ENCODE peak calls at places on chromosomes 2 and 18, in four cellular contexts. One of them, this sample, is unnamed.

GRCh38 chr2:240557808-240558207 is at the start of gene ANKMY1:
- DNase-seq in NT2/D1: peak
- DNase-seq in GM12878: no peak
- DNase-seq in HepG2: no peak
- DNase-seq in this sample: no peak

GRCh38 chr2:223725494-223725893 is 111.9 kb downstream of the AP1S3 start:
- DNase-seq in NT2/D1: peak
- DNase-seq in GM12878: no peak
- DNase-seq in HepG2: peak
- DNase-seq in this sample: peak

GRCh38 chr2:190862067-190862466 is 18.6 kb upstream of the GLS start:
- DNase-seq in NT2/D1: no peak
- DNase-seq in GM12878: no peak
- DNase-seq in HepG2: no peak
- DNase-seq in this sample: no peak

GRCh38 chr2:176668879-176669395 is 399.7 kb downstream of the MTX2 start:
- DNase-seq in NT2/D1: no peak
- DNase-seq in GM12878: no peak
- DNase-seq in HepG2: no peak
- DNase-seq in this sample: no peak

GRCh38 chr2:18750662-18751554 is 161.5 kb upstream of the NT5C1B start:
- DNase-seq in NT2/D1: no peak
- DNase-seq in GM12878: no peak
- DNase-seq in HepG2: no peak
- DNase-seq in this sample: no peak

GRCh38 chr18:10985689-10986088 is 163.7 kb downstream of the PIEZO2 start:
- DNase-seq in NT2/D1: no peak
- DNase-seq in GM12878: no peak
- DNase-seq in HepG2: no peak
- DNase-seq in this sample: no peak

GRCh38 chr2:42974697-42975357 is 182.4 kb upstream of the HAAO start:
- DNase-seq in NT2/D1: peak
- DNase-seq in GM12878: no peak
- DNase-seq in HepG2: peak
- DNase-seq in this sample: peak

GRCh38 chr2:237132799-237133198 is 47.1 kb downstream of the COPS8 start:
- DNase-seq in NT2/D1: peak
- DNase-seq in GM12878: no peak
- DNase-seq in HepG2: peak
- DNase-seq in this sample: peak

GRCh38 chr2:219010162-219010756 is 17.0 kb upstream of the CRYBA2 start:
- DNase-seq in NT2/D1: no peak
- DNase-seq in GM12878: no peak
- DNase-seq in HepG2: peak
- DNase-seq in this sample: no peak

GRCh38 chr2:23366720-23367119 is 18.3 kb upstream of the KLHL29 start:
- DNase-seq in NT2/D1: no peak
- DNase-seq in GM12878: no peak
- DNase-seq in HepG2: no peak
- DNase-seq in this sample: no peak

DNA sequence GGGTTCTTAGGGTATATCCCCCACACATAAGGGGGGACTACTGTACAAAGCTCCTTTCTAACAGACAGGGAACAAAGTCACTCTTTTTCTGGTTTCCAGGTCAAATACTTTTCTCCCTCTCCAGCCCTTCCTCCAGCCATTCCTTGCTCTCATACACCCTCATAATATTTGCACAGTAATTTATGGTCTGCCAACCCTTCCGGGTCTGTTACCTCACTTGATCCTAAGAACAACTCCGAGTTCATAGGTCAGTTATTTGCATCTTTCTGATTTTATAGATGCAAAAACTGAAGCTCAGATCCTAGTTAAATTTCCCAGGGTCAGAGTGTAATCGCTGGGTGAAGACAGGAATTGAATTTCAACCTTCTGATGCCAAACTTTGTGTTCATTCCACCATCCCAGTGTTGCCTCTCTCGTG is 14.8 kb upstream of the MATN3 start:
- DNase-seq in NT2/D1: no peak
- DNase-seq in GM12878: no peak
- DNase-seq in HepG2: peak
- DNase-seq in this sample: no peak
- TF ChIP-seq SUZ12 in NT2/D1: no peak
- TF ChIP-seq SUZ12 in GM12878: no peak
- TF ChIP-seq SUZ12 in HepG2: no peak
- TF ChIP-seq SUZ12 in this sample: no peak

DNA sequence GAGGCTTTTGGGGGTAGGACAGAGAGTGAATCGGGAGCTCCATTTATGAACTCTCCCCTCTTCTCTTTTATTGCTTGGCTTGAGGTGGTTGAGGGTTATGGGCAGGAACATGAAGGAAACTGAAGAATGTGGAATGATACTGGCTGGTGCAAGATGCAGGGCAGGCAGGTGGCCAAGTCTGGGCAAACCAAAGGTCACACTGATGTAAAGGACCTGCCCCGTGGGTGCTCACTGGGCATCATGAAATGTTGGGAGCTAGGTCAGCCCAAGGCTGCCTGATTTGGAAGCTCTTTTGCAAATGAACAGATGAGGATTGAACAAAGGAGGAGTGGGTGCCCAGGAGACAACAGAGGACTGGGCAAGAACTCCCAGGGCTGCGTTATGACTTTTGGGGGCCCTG is 328.9 kb downstream of the CLIP4 start:
- DNase-seq in NT2/D1: no peak
- DNase-seq in GM12878: no peak
- DNase-seq in HepG2: no peak
- DNase-seq in this sample: no peak
- H3K4me3 ChIP-seq in NT2/D1: no peak
- H3K4me3 ChIP-seq in GM12878: no peak
- H3K4me3 ChIP-seq in HepG2: no peak
- H3K4me3 ChIP-seq in this sample: no peak

GRCh38 chr2:100200985-100201384 is 58.6 kb upstream of the AFF3 start:
- DNase-seq in NT2/D1: no peak
- DNase-seq in GM12878: no peak
- DNase-seq in HepG2: no peak
- DNase-seq in this sample: no peak
- TF ChIP-seq SUZ12 in NT2/D1: no peak
- TF ChIP-seq SUZ12 in GM12878: no peak
- TF ChIP-seq SUZ12 in HepG2: no peak
- TF ChIP-seq SUZ12 in this sample: no peak

GRCh38 chr18:74410441-74410992 is 46.6 kb downstream of the DIPK1C start:
- DNase-seq in NT2/D1: no peak
- DNase-seq in GM12878: no peak
- DNase-seq in HepG2: no peak
- DNase-seq in this sample: no peak
- H3K4me3 ChIP-seq in NT2/D1: no peak
- H3K4me3 ChIP-seq in GM12878: no peak
- H3K4me3 ChIP-seq in HepG2: no peak
- H3K4me3 ChIP-seq in this sample: no peak

GRCh38 chr18:23932385-23933067 is 82.0 kb upstream of the TTC39C start:
- DNase-seq in NT2/D1: no peak
- DNase-seq in GM12878: no peak
- DNase-seq in HepG2: no peak
- DNase-seq in this sample: no peak

GRCh38 chr18:23934252-23934651 is 80.3 kb upstream of the TTC39C start:
- DNase-seq in NT2/D1: no peak
- DNase-seq in GM12878: no peak
- DNase-seq in HepG2: no peak
- DNase-seq in this sample: no peak

GRCh38 chr18:23935804-23936203 is 78.8 kb upstream of the TTC39C start:
- DNase-seq in NT2/D1: no peak
- DNase-seq in GM12878: no peak
- DNase-seq in HepG2: no peak
- DNase-seq in this sample: no peak

GRCh38 chr18:23934863-23935262 is 79.7 kb upstream of the TTC39C start:
- DNase-seq in NT2/D1: no peak
- DNase-seq in GM12878: no peak
- DNase-seq in HepG2: no peak
- DNase-seq in this sample: no peak

DNA sequence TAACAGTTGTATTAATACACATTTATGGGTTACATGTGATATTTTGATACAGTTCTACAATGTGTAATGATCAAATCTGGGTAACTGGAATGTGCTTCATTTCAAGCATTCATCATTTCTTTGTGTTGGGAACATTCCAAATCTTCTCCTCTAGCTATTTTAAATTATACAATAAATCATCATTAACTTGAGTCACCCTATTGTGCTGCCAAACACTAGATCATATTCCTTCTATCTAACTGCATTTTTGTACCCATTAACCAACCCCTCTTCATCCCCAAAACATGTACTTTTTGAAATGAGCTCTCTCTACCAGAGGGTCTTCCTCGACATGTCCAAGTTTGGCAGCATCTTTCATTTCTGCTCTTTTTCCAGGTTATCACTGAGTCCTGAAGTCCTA is 81.1 kb upstream of the TTC39C start:
- DNase-seq in NT2/D1: no peak
- DNase-seq in GM12878: no peak
- DNase-seq in HepG2: no peak
- DNase-seq in this sample: no peak
- TF ChIP-seq SUZ12 in NT2/D1: no peak
- TF ChIP-seq SUZ12 in GM12878: no peak
- TF ChIP-seq SUZ12 in HepG2: no peak
- TF ChIP-seq SUZ12 in this sample: no peak

GRCh38 chr2:149422337-149422990 is 92.1 kb downstream of the LYPD6 start:
- DNase-seq in NT2/D1: no peak
- DNase-seq in GM12878: no peak
- DNase-seq in HepG2: no peak
- DNase-seq in this sample: no peak
- H3K4me3 ChIP-seq in NT2/D1: no peak
- H3K4me3 ChIP-seq in GM12878: no peak
- H3K4me3 ChIP-seq in HepG2: no peak
- H3K4me3 ChIP-seq in this sample: no peak

GRCh38 chr18:47606526-47606925 is 323.9 kb downstream of the SMAD2 start:
- DNase-seq in NT2/D1: no peak
- DNase-seq in GM12878: no peak
- DNase-seq in HepG2: no peak
- DNase-seq in this sample: no peak
- TF ChIP-seq SUZ12 in NT2/D1: no peak
- TF ChIP-seq SUZ12 in GM12878: no peak
- TF ChIP-seq SUZ12 in HepG2: no peak
- TF ChIP-seq SUZ12 in this sample: no peak

DNA sequence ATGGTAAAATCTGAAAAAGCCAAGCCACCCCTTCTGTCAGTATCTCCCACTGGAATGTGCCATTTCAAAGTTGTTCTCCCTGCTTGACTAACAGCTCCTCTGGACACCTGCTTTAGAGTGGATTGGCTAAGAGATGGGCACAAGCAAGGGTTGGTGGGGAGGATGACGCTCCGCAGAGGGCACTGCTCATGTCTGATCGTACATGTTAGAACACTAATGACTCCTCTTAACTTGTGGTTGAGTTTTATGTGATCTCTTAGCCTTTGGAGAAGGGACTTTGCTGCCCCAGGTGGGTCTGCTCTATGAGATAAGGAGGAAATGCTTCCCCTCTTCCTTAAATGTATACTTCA is 8.2 kb upstream of the KIAA2012 start:
- DNase-seq in NT2/D1: no peak
- DNase-seq in GM12878: no peak
- DNase-seq in HepG2: no peak
- DNase-seq in this sample: no peak
- H3K4me3 ChIP-seq in NT2/D1: no peak
- H3K4me3 ChIP-seq in GM12878: no peak
- H3K4me3 ChIP-seq in HepG2: no peak
- H3K4me3 ChIP-seq in this sample: no peak

This sample was measured in H1.